ENCODE peak calls at places on chromosomes 16 and 17, in eight cellular contexts. U is stomach, K is upper lobe of left lung, E is transverse colon, V is body of pancreas, F is heart left ventricle, J is A549, S is esophagus squamous epithelium. I is an unnamed sample.

GRCh38 chr17:63435681-63436522 is 10.2 kb downstream of the CYB561 start:
- DNase-seq in V (peak), E (peak), F (no peak), J (no peak), U (peak), S (no peak), K (peak), I (no peak)

GRCh38 chr17:74749262-74750038 is 1.0 kb downstream of the NHERF1 start:
- DNase-seq in V (peak), K (peak), U (no peak), E (peak), J (no peak), F (no peak), S (no peak), I (peak)

GRCh38 chr16:66741131-66741900 is 10.1 kb downstream of the DYNC1LI2 start:
- DNase-seq in S (no peak), F (peak), E (peak), J (peak), U (peak), K (peak), V (peak), I (peak)

GRCh38 chr16:23690771-23691482 is 12.2 kb downstream of the PLK1 start:
- DNase-seq in V (no peak), E (no peak), J (no peak), K (no peak), U (no peak), S (no peak), F (no peak), I (no peak)

GRCh38 chr17:14458724-14459123 is 157.8 kb downstream of the HS3ST3B1 start:
- DNase-seq in F (no peak), E (no peak), S (no peak), U (no peak), V (no peak), K (no peak), J (no peak), I (no peak)

GRCh38 chr16:87367556-87367955 is 16.0 kb downstream of the FBXO31 start:
- DNase-seq in F (peak), U (no peak), V (no peak), J (no peak), E (no peak), K (no peak), S (no peak), I (no peak)

GRCh38 chr17:968812-969766 is 10.5 kb downstream of the NXN start:
- DNase-seq in S (no peak), F (no peak), V (no peak), J (no peak), E (no peak), K (no peak), U (no peak), I (no peak)

GRCh38 chr17:5562661-5563360 is 21.5 kb downstream of the NLRP1 start:
- DNase-seq in V (no peak), E (no peak), S (no peak), K (no peak), F (no peak), U (no peak), J (no peak), I (no peak)

GRCh38 chr17:63946440-63947363 is 14.6 kb upstream of the CD79B start:
- DNase-seq in F (peak), V (peak), J (peak), E (peak), K (peak), U (peak), S (no peak), I (peak)

GRCh38 chr17:59377410-59377809 is 46.0 kb downstream of the YPEL2 start:
- DNase-seq in F (no peak), V (no peak), E (no peak), S (no peak), J (no peak), K (no peak), U (no peak), I (no peak)

GRCh38 chr17:61480414-61480807 is 28.2 kb downstream of the TBX4 start:
- DNase-seq in J (no peak), K (peak), F (peak), E (no peak), S (no peak), V (no peak), U (no peak), I (no peak)

GRCh38 chr17:28996554-28997096 is 9.2 kb downstream of the SEZ6 start:
- DNase-seq in S (no peak), K (no peak), U (no peak), E (no peak), V (no peak), J (no peak), F (no peak), I (no peak)

GRCh38 chr17:45942284-45942683 is 47.9 kb downstream of the MAPT start:
- DNase-seq in U (peak), F (peak), K (peak), E (peak), S (no peak), J (no peak), V (peak), I (peak)

GRCh38 chr17:29709861-29710849 is 87.4 kb upstream of the CORO6 start:
- DNase-seq in J (no peak), S (no peak), V (no peak), F (no peak), K (no peak), E (no peak), U (no peak), I (no peak)

GRCh38 chr16:50744911-50745310 is 3.0 kb downstream of the CYLD start:
- DNase-seq in J (no peak), S (no peak), F (no peak), U (no peak), E (no peak), K (no peak), V (no peak), I (no peak)

GRCh38 chr17:68420065-68420847 is 37.0 kb downstream of the WIPI1 start:
- DNase-seq in J (no peak), E (no peak), V (no peak), U (no peak), S (no peak), F (no peak), K (no peak), I (no peak)

GRCh38 chr17:80087346-80088265 is 13.8 kb upstream of the GAA start:
- DNase-seq in S (no peak), E (no peak), J (no peak), K (no peak), U (no peak), F (peak), V (no peak), I (no peak)

GRCh38 chr16:85835227-85835751 is 35.8 kb downstream of the COX4I1 start:
- DNase-seq in J (no peak), E (no peak), F (no peak), V (no peak), S (no peak), U (no peak), K (no peak), I (no peak)

GRCh38 chr17:45147102-45147580 is 1.1 kb upstream of the HEXIM1 start:
- DNase-seq in K (no peak), S (no peak), F (no peak), J (no peak), E (no peak), V (peak), U (peak), I (peak)

GRCh38 chr16:50360779-50361178 is 8.0 kb downstream of the BRD7 start:
- DNase-seq in K (no peak), J (no peak), V (no peak), S (no peak), U (no peak), E (no peak), F (no peak), I (no peak)

GRCh38 chr17:57622327-57622885 is 122.7 kb downstream of the CCDC182 start:
- DNase-seq in J (no peak), K (no peak), U (no peak), F (no peak), V (no peak), E (no peak), S (no peak), I (no peak)

GRCh38 chr17:17076066-17076465 is 33.8 kb downstream of the MPRIP start:
- DNase-seq in J (no peak), E (no peak), F (no peak), U (no peak), K (no peak), V (no peak), S (no peak), I (no peak)

GRCh38 chr16:85514295-85514600 is 98.9 kb upstream of the GSE1 start:
- DNase-seq in U (no peak), V (peak), K (no peak), J (no peak), S (no peak), E (peak), F (peak), I (no peak)

GRCh38 chr16:23803591-23804123 is 32.1 kb upstream of the PRKCB start:
- DNase-seq in K (peak), J (peak), F (peak), U (peak), S (no peak), E (peak), V (peak), I (peak)

GRCh38 chr16:10370096-10370726 is 15.7 kb upstream of the ATF7IP2 start:
- DNase-seq in S (no peak), J (no peak), E (no peak), U (no peak), K (no peak), F (no peak), V (no peak), I (no peak)

GRCh38 chr17:77838748-77839147 is 119.8 kb upstream of the TNRC6C start:
- DNase-seq in E (peak), U (no peak), J (no peak), V (no peak), S (no peak), K (no peak), F (no peak), I (no peak)

GRCh38 chr17:3890082-3890892 is 2.6 kb downstream of the CAMKK1 start:
- DNase-seq in K (peak), V (peak), J (peak), E (peak), F (peak), S (no peak), U (peak), I (no peak)

GRCh38 chr17:4407851-4408250 is 25.9 kb upstream of the SPNS3 start:
- DNase-seq in S (no peak), F (no peak), K (no peak), V (peak), E (no peak), U (peak), J (no peak), I (no peak)

GRCh38 chr17:74566132-74566753 is 1.1 kb downstream of the CD300H start:
- DNase-seq in E (peak), J (peak), K (peak), U (peak), V (no peak), F (peak), S (no peak), I (no peak)

GRCh38 chr17:55783684-55784245 is 32.9 kb downstream of the PCTP start:
- DNase-seq in K (peak), E (peak), V (peak), J (no peak), U (peak), F (peak), S (no peak), I (no peak)

GRCh38 chr17:59899099-59899498 is 6.2 kb downstream of the RPS6KB1 start:
- DNase-seq in E (no peak), F (no peak), K (no peak), J (peak), V (no peak), U (no peak), S (no peak), I (no peak)

GRCh38 chr17:60535382-60536279 is 9.6 kb upstream of the APPBP2 start:
- DNase-seq in V (no peak), S (no peak), K (no peak), F (no peak), E (no peak), J (no peak), U (no peak), I (no peak)

GRCh38 chr17:47855737-47856136 is 4.8 kb upstream of the SP6 start:
- DNase-seq in F (no peak), J (no peak), V (no peak), E (no peak), S (no peak), U (no peak), K (no peak), I (no peak)

GRCh38 chr17:4602041-4602440 is 17.7 kb downstream of the SMTNL2 start:
- DNase-seq in E (no peak), K (no peak), V (no peak), U (no peak), F (no peak), J (no peak), S (no peak), I (no peak)

GRCh38 chr17:4394208-4395110 is 28.0 kb upstream of the UBE2G1 start:
- DNase-seq in F (no peak), S (no peak), J (no peak), V (no peak), K (no peak), E (no peak), U (no peak), I (no peak)

GRCh38 chr16:84754353-84754856 is 54.6 kb downstream of the USP10 start:
- DNase-seq in J (peak), K (peak), F (no peak), S (peak), V (peak), U (peak), E (peak), I (peak)

GRCh38 chr17:808003-808294 is 25.8 kb downstream of the MRM3 start:
- DNase-seq in V (no peak), K (no peak), F (no peak), J (no peak), E (no peak), S (no peak), U (no peak), I (no peak)

GRCh38 chr16:15672514-15673167 is 22.6 kb downstream of the NDE1 start:
- DNase-seq in V (peak), K (peak), J (peak), U (peak), E (peak), S (peak), F (peak), I (peak)
- TF ChIP-seq POLR2A in V (peak), K (peak), J (no peak), U (no peak), E (no peak), S (no peak), F (no peak), I (peak)

GRCh38 chr16:2856061-2856670 is 1.8 kb downstream of the PRSS22 start:
- DNase-seq in E (peak), U (peak), V (peak), F (no peak), J (peak), K (peak), S (no peak), I (no peak)

GRCh38 chr16:2859686-2860265 is 1.8 kb upstream of the PRSS22 start:
- DNase-seq in S (no peak), E (no peak), U (no peak), J (no peak), V (no peak), F (no peak), K (no peak), I (no peak)

GRCh38 chr16:2856686-2857450 is 1.1 kb downstream of the PRSS22 start:
- DNase-seq in V (no peak), K (no peak), E (no peak), U (no peak), J (no peak), S (no peak), F (no peak), I (no peak)

GRCh38 chr16:2857451-2858244 is at the start of gene PRSS22:
- DNase-seq in J (no peak), U (peak), V (peak), S (no peak), F (no peak), K (peak), E (peak), I (no peak)

DNA sequence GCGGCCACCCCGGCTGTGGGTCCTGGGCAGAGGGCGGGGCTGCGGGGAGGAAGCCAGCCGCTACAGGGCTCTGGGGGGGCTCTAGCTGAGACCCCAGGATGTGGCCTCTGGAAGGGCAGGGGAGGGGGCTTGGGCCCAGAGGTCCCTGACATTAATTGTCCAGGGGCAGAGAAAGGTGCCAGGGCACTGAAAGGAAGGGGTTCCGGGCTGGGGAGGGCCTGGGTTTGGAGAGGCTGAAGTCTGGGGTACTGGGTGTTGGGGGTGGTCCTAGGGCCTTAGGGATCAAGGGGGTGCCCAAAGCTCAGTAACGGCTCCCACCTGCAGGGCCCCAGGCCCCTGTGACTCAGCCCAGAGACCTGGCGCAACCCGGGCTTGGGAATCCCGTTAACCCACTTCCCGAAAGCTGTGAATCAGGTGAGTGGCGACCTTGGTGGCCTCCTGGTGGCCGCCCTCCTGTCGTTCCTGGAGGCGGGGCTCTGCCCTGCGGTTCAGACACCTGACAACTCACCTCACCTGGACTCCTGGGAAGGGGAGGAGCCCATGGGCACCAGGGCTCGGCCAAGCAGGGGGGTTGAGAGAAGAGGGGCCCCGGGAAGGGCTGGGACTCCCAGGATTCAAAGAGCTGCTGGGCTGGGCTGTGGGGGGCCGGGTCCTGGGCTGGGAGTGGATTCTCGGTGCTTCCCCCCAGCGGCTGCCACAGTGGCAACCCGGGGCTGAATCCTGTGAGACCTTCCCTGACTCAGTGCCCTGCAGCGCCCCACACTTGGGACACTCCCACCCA is 465 bp upstream of the PRSS22 start:
- DNase-seq in V (peak), E (peak), K (peak), U (peak), F (no peak), S (no peak), J (no peak), I (no peak)
- TF ChIP-seq POLR2A in V (peak), E (no peak), K (no peak), U (no peak), F (no peak), S (no peak), J (no peak), I (no peak)

GRCh38 chr17:83079340-83079747 is at the start of gene METRNL:
- DNase-seq in V (peak), F (peak), E (peak), K (peak), S (no peak), U (peak), J (peak), I (peak)
- TF ChIP-seq POLR2A in V (no peak), F (no peak), E (no peak), K (no peak), S (no peak), U (no peak), J (peak), I (peak)

GRCh38 chr16:69423189-69423588 is 1.2 kb upstream of the CYB5B start:
- DNase-seq in J (no peak), S (no peak), U (no peak), K (no peak), F (no peak), E (no peak), V (no peak), I (no peak)

GRCh38 chr16:69412287-69412686 is 12.1 kb upstream of the CYB5B start:
- DNase-seq in V (no peak), J (no peak), S (no peak), K (no peak), F (no peak), E (no peak), U (no peak), I (no peak)

GRCh38 chr16:69413045-69413664 is 11.3 kb upstream of the CYB5B start:
- DNase-seq in J (no peak), S (no peak), E (no peak), U (no peak), F (no peak), V (no peak), K (no peak), I (no peak)

GRCh38 chr16:69419956-69420355 is 4.5 kb upstream of the CYB5B start:
- DNase-seq in S (no peak), V (no peak), K (no peak), F (no peak), U (no peak), J (no peak), E (no peak), I (no peak)

DNA sequence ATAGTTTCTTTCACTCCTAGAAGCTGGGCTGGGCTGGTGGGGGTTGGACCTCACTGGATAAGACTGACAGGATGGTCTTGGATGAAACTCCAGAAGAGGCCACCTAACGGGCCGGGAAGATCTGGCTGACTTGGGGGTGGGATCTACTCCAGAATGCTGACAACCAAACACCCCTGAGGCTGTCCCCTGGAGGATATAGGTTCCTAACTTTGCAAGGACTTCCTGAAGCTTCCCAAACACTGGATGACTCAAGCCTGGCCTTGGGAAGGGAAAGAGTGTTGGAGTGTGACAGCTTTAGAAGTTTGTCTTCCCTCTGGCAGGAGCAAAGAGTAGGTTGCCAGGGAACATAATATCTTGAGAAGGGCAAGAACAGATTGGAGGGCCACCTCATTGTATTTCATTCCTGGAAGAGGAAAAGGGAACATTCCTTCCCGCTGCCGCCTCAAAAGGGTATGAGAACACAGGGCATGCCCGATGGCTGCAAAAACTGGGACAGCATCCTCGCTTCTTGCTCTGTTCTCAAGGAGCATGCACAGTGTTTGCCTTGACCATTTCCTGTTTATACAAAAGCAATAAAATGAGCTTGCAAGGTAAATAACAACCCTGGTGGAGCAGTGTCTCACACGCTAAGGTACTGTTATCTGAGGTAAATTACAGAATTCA is 6.8 kb upstream of the CYB5B start:
- DNase-seq in S (no peak), J (peak), U (no peak), E (no peak), V (no peak), K (no peak), F (no peak), I (no peak)
- TF ChIP-seq POLR2A in S (no peak), J (peak), U (no peak), E (no peak), V (no peak), K (no peak), F (no peak), I (no peak)

GRCh38 chr17:41785091-41785875 is 1.2 kb downstream of the JUP start:
- DNase-seq in E (peak), F (no peak), J (peak), K (no peak), S (no peak), U (no peak), V (no peak), I (no peak)
- TF ChIP-seq POLR2A in E (peak), F (no peak), J (no peak), K (no peak), S (no peak), U (no peak), V (peak), I (no peak)

GRCh38 chr16:70693231-70693671 is 7.4 kb upstream of the MTSS2 start:
- DNase-seq in E (no peak), J (no peak), K (no peak), F (peak), V (no peak), U (no peak), S (no peak), I (no peak)
- TF ChIP-seq POLR2A in E (no peak), J (no peak), K (no peak), F (no peak), V (no peak), U (no peak), S (no peak), I (no peak)

I was measured in right lobe of liver.